ENCODE peak calls at places on chromosomes 4 and X, in nine cellular contexts. U, B, O, E, M, W, H, Q and C are unnamed samples. For H3K36me3, the result is how much of the 10 kb centered on the place peaks cover.

GRCh38 chrX:143634373-143634685 is 1.6 kb downstream of the SLITRK4 start:
- DNase-seq in U (no peak), B (no peak), O (no peak), E (no peak), M (no peak), W (no peak), H (no peak), Q (no peak), C (no peak)

GRCh38 chr4:106065018-106065417 is 169.7 kb downstream of the NPNT start:
- DNase-seq in U (no peak), B (no peak), O (no peak), E (no peak), M (no peak), W (no peak), H (no peak), Q (no peak), C (no peak)

GRCh38 chr4:8218371-8219050 is 19.4 kb downstream of the SH3TC1 start:
- DNase-seq in U (no peak), B (no peak), O (no peak), E (no peak), M (no peak), W (no peak), H (no peak), Q (no peak), C (no peak)

GRCh38 chr4:4443821-4444220 is 56.9 kb downstream of the NSG1 start:
- DNase-seq in U (no peak), B (peak), O (no peak), E (peak), M (no peak), W (no peak), H (no peak), Q (no peak), C (no peak)

GRCh38 chr4:101126044-101126443 is 221.3 kb downstream of the PPP3CA start:
- DNase-seq in U (no peak), B (no peak), O (no peak), E (no peak), M (no peak), W (no peak), H (peak), Q (no peak), C (no peak)

GRCh38 chr4:68175562-68176155 is 46.0 kb upstream of the TMPRSS11F start:
- DNase-seq in U (no peak), B (peak), O (no peak), E (peak), M (peak), W (no peak), H (peak), Q (peak), C (peak)

GRCh38 chr4:73844806-73845205 is 8.3 kb upstream of the PF4V1 start:
- DNase-seq in U (no peak), B (no peak), O (no peak), E (no peak), M (no peak), W (no peak), H (no peak), Q (no peak), C (no peak)

GRCh38 chrX:14529288-14529989 is at the start of gene GLRA2:
- DNase-seq in U (no peak), B (peak), O (no peak), E (peak), M (no peak), W (no peak), H (peak), Q (no peak), C (no peak)

GRCh38 chr4:127686656-127687055 is 43.5 kb upstream of the SLC25A31 start:
- DNase-seq in U (no peak), B (no peak), O (no peak), E (no peak), M (no peak), W (no peak), H (peak), Q (no peak), C (no peak)

GRCh38 chr4:146398896-146399443 is 122.8 kb downstream of the SLC10A7 start:
- DNase-seq in U (no peak), B (no peak), O (no peak), E (no peak), M (no peak), W (no peak), H (no peak), Q (peak), C (no peak)

GRCh38 chr4:8079031-8079885 is 79.4 kb downstream of the ABLIM2 start:
- DNase-seq in U (no peak), B (peak), O (no peak), E (no peak), M (no peak), W (no peak), H (peak), Q (peak), C (no peak)

GRCh38 chr4:11004818-11005217 is 320.2 kb upstream of the CLNK start:
- DNase-seq in U (no peak), B (no peak), O (no peak), E (peak), M (no peak), W (no peak), H (no peak), Q (no peak), C (no peak)

GRCh38 chrX:14064632-14065432 is 35.1 kb upstream of the GEMIN8 start:
- DNase-seq in U (no peak), B (peak), O (no peak), E (no peak), M (no peak), W (no peak), H (peak), Q (no peak), C (no peak)

GRCh38 chr4:108982359-108982758 is 219.5 kb upstream of the ETNPPL start:
- DNase-seq in U (no peak), B (no peak), O (no peak), E (no peak), M (no peak), W (no peak), H (no peak), Q (no peak), C (no peak)

GRCh38 chrX:12403474-12404082 is 265.3 kb downstream of the FRMPD4 start:
- DNase-seq in U (no peak), B (no peak), O (no peak), E (no peak), M (no peak), W (no peak), H (no peak), Q (no peak), C (no peak)

GRCh38 chr4:16890651-16891050 is 7.8 kb downstream of the LDB2 start:
- DNase-seq in U (no peak), B (no peak), O (no peak), E (peak), M (no peak), W (no peak), H (no peak), Q (no peak), C (no peak)

GRCh38 chr4:169630069-169630468 is 9.7 kb downstream of the CLCN3 start:
- DNase-seq in U (no peak), B (no peak), O (no peak), E (no peak), M (no peak), W (no peak), H (no peak), Q (no peak), C (no peak)

GRCh38 chr4:159060161-159060560 is 42.7 kb upstream of the RAPGEF2 start:
- DNase-seq in U (no peak), B (no peak), O (peak), E (no peak), M (no peak), W (peak), H (no peak), Q (no peak), C (no peak)

GRCh38 chr4:158538176-158538575 is 16.5 kb downstream of the RXFP1 start:
- DNase-seq in U (no peak), B (no peak), O (no peak), E (no peak), M (no peak), W (no peak), H (peak), Q (no peak), C (no peak)

GRCh38 chr4:120561648-120562047 is 360.9 kb downstream of the PRDM5 start:
- DNase-seq in U (no peak), B (peak), O (no peak), E (peak), M (no peak), W (no peak), H (no peak), Q (no peak), C (no peak)

GRCh38 chr4:86496094-86497060 is 97.7 kb upstream of the PTPN13 start:
- DNase-seq in U (peak), B (peak), O (no peak), E (peak), M (peak), W (no peak), H (peak), Q (peak), C (peak)

GRCh38 chrX:130060122-130061069 is 49.9 kb downstream of the ELF4 start:
- DNase-seq in U (peak), B (peak), O (peak), E (peak), M (peak), W (peak), H (peak), Q (peak), C (peak)

GRCh38 chr4:96097040-96097607 is 257.2 kb downstream of the PDHA2 start:
- DNase-seq in U (no peak), B (no peak), O (no peak), E (peak), M (no peak), W (no peak), H (no peak), Q (no peak), C (no peak)

GRCh38 chrX:16839852-16840460 is 30.2 kb downstream of the RBBP7 start:
- DNase-seq in U (no peak), B (peak), O (no peak), E (no peak), M (no peak), W (no peak), H (no peak), Q (no peak), C (no peak)

GRCh38 chr4:136002316-136002715 is 1530.0 kb downstream of the PCDH18 start:
- DNase-seq in U (no peak), B (no peak), O (no peak), E (no peak), M (no peak), W (no peak), H (no peak), Q (no peak), C (no peak)

GRCh38 chrX:45840411-45840950 is 639.8 kb upstream of the DIPK2B start:
- DNase-seq in U (no peak), B (no peak), O (no peak), E (no peak), M (no peak), W (no peak), H (peak), Q (no peak), C (no peak)

GRCh38 chr4:153564630-153565525 is 98.7 kb downstream of the TMEM131L start:
- DNase-seq in U (no peak), B (peak), O (no peak), E (no peak), M (no peak), W (no peak), H (no peak), Q (no peak), C (no peak)

GRCh38 chrX:135213200-135213844 is 38.5 kb upstream of the ETDA start:
- DNase-seq in U (no peak), B (no peak), O (no peak), E (no peak), M (peak), W (no peak), H (no peak), Q (no peak), C (no peak)

GRCh38 chrX:43096830-43097229 is 318.9 kb upstream of the PPP1R2C start:
- DNase-seq in U (no peak), B (no peak), O (no peak), E (no peak), M (no peak), W (no peak), H (no peak), Q (no peak), C (no peak)

GRCh38 chr4:82648356-82648755 is 86.6 kb upstream of the TMEM150C start:
- DNase-seq in U (no peak), B (no peak), O (no peak), E (no peak), M (no peak), W (no peak), H (no peak), Q (no peak), C (no peak)

GRCh38 chrX:9438950-9439494 is 25.8 kb upstream of the TBL1X start:
- DNase-seq in U (no peak), B (no peak), O (no peak), E (no peak), M (no peak), W (no peak), H (no peak), Q (no peak), C (no peak)

GRCh38 chr4:152382057-152382785 is 153.7 kb downstream of the FBXW7 start:
- DNase-seq in U (no peak), B (no peak), O (no peak), E (no peak), M (peak), W (no peak), H (no peak), Q (no peak), C (no peak)

GRCh38 chrX:11446331-11446730 is 153.1 kb downstream of the AMELX start:
- DNase-seq in U (no peak), B (no peak), O (no peak), E (no peak), M (no peak), W (no peak), H (no peak), Q (no peak), C (no peak)

GRCh38 chrX:125926295-125926694 is 239.8 kb downstream of the DCAF12L2 start:
- DNase-seq in U (no peak), B (no peak), O (no peak), E (no peak), M (no peak), W (no peak), H (no peak), Q (no peak), C (no peak)

GRCh38 chr4:66704243-66704642 is 841.1 kb downstream of the CENPC start:
- DNase-seq in U (no peak), B (no peak), O (no peak), E (no peak), M (no peak), W (no peak), H (no peak), Q (no peak), C (no peak)

DNA sequence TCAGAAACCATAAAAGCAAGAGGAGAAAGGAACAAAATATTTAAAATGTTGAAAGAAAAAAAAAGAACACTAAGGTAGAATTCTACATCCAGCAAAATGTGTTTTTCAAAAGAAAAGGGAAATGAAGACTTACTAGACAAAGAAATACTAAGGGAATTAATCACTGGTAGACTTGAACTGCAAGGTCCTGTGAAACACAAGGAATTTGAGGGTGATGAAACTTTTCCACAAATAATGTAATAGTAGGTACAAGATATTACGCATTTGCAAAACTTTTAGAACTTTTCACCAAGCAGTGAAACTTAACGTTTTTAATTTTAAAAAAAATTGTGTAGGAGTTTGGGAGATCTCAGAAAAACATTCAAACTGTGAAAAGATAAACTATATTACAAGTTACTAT is 180.3 kb upstream of the MAGEB16 start:
- DNase-seq in U (no peak), B (no peak), O (no peak), E (no peak), M (no peak), W (no peak), H (no peak), Q (no peak), C (no peak)
- H3K36me3 ChIP-seq in U (under half), B (under half), O (under half), E (under half), M (under half), W (under half), H (under half), Q (under half), C (under half)

DNA sequence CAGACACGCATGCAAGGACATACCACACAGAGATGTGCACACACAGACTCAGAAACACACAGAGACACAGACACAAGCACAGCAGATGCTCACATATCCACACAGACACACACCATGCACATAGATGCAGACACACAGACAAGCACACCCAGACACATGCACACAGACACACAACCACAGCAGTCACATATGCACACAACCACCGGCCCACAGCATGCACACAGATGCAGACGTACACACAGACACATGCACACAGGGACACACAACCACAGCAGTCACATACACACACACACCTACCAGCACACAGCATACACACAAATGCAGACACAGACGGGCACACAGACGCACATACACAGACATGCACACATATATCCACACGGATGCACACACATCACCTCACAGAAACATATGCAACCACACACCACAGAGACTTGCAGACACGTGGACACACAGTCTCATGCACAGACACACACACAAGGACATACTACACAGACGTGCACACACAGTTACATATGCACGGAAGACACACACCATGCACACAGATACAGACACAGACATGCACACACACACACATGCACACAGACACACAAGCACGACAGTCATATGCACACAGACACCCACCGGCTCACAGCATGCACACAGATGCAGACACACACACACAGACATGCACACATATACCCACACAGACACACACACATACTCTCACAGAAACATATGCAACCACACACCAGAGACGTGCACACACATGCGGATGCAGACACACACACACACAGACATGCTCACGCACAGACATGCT is 25.2 kb upstream of the SLC25A6 start:
- DNase-seq in U (no peak), B (no peak), O (no peak), E (no peak), M (no peak), W (no peak), H (no peak), Q (no peak), C (no peak)
- H3K36me3 ChIP-seq in U (under half), B (under half), O (half or more), E (under half), M (under half), W (under half), H (under half), Q (under half), C (under half)

GRCh38 chr4:186704059-186704458 is 19.6 kb downstream of the FAT1 start:
- DNase-seq in U (peak), B (no peak), O (no peak), E (no peak), M (no peak), W (no peak), H (no peak), Q (no peak), C (no peak)
- H3K36me3 ChIP-seq in U (under half), B (under half), O (under half), E (under half), M (under half), W (under half), H (half or more), Q (under half), C (under half)

DNA sequence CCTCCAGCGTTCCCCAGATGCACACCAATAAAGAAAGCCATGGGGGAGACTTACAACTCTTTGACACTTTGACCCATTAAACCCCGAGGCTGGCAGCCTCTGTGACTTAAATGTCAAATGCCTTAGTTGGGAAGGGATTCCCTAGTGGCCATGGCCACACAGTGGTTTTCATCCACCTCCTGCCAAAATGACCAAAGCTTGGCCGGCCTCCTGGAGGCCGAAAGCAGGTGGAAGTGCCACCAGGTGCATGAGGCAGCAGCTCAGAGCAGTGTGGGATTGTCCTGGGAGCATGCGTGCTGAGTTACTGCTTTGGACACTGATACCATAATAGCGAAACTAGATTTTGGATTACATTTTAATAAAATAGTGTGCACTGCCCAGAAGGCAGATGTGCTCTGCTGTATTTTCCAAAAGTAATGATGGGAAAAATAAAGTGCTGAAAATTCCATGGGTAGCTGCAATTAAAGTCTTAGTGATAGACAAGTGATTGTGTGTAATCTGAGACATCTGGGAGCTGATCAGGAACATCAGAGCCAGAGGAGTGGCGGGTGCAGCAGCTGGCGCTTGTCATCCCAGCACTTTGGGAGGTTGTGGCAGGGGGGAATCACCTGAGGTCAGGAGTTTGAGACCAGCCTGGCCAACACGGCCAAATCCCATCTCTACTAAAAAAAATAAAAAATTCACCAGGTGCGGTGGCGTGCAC is 39.8 kb upstream of the TADA2B start:
- DNase-seq in U (peak), B (no peak), O (no peak), E (no peak), M (no peak), W (no peak), H (peak), Q (no peak), C (no peak)
- H3K36me3 ChIP-seq in U (half or more), B (under half), O (half or more), E (under half), M (half or more), W (under half), H (under half), Q (under half), C (under half)

DNA sequence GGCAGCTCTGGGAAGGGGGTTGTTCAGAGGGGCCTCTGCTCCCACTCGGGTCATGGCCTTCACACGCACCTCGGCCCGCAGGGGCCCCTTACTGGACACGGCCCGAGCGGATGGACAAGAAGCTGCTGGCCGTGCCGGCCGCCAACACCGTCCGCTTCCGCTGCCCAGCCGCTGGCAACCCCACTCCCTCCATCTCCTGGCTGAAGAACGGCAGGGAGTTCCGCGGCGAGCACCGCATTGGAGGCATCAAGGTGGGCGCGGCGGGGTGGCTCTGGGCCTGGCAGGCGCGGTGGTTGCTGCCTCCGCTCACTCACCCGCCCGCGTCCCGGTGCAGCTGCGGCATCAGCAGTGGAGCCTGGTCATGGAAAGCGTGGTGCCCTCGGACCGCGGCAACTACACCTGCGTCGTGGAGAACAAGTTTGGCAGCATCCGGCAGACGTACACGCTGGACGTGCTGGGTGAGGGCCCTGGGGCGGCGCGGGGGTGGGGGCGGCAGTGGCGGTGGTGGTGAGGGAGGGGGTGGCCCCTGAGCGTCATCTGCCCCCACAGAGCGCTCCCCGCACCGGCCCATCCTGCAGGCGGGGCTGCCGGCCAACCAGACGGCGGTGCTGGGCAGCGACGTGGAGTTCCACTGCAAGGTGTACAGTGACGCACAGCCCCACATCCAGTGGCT is 8.3 kb downstream of the FGFR3 start:
- DNase-seq in U (no peak), B (no peak), O (no peak), E (no peak), M (no peak), W (no peak), H (no peak), Q (no peak), C (no peak)
- H3K36me3 ChIP-seq in U (under half), B (under half), O (under half), E (under half), M (under half), W (under half), H (under half), Q (under half), C (under half)

DNA sequence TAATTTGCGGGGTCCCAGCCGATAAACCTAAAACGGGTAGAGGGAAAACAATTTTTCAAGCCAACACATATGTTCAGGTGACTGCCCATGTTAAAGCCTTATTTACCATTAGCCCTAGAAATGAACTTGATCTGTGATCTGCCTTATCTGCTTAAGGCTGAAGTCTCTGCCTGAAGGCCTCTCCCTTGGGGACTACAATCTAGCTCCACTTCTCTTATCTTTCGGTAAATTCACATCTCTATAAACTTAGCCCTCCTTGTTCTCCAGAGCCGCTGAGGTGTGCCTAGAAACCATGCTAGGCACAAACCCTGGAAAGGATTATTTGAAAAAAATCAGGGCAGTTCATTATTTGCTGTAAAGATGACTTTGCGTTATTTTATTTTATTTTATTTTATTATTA is 158.7 kb downstream of the CAMK2D start:
- DNase-seq in U (no peak), B (no peak), O (no peak), E (no peak), M (no peak), W (no peak), H (no peak), Q (no peak), C (no peak)
- H3K36me3 ChIP-seq in U (under half), B (under half), O (under half), E (under half), M (under half), W (under half), H (under half), Q (under half), C (under half)